ENCODE peak calls at places on chromosomes 3 and 15, in six cellular contexts. One of them, this sample, is unnamed.

GRCh38 chr3:155497930-155498647 is 204.6 kb upstream of the STRIT1 start:
- DNase-seq in amniotic stem cell: peak; percentile 71
- DNase-seq in ovary: no peak
- DNase-seq in activated CD4-positive, alpha-beta T cell treated with anti-CD3 and anti-CD28 coated beads for 24 hours: no peak
- DNase-seq in Kasumi-1: no peak
- DNase-seq in GM12891: no peak
- DNase-seq in this sample: no peak

GRCh38 chr3:174540081-174540480 is 319.1 kb upstream of the NAALADL2 start:
- DNase-seq in activated CD4-positive, alpha-beta T cell treated with anti-CD3 and anti-CD28 coated beads for 24 hours: no peak
- DNase-seq in GM12891: no peak
- DNase-seq in Kasumi-1: no peak
- DNase-seq in amniotic stem cell: no peak
- DNase-seq in ovary: no peak
- DNase-seq in this sample: no peak

GRCh38 chr3:64143399-64144130 is 81.7 kb downstream of the PRICKLE2 start:
- DNase-seq in activated CD4-positive, alpha-beta T cell treated with anti-CD3 and anti-CD28 coated beads for 24 hours: no peak
- DNase-seq in amniotic stem cell: no peak
- DNase-seq in GM12891: no peak
- DNase-seq in ovary: no peak
- DNase-seq in Kasumi-1: no peak
- DNase-seq in this sample: no peak

GRCh38 chr15:87743557-87743956 is 513.0 kb downstream of the NTRK3 start:
- DNase-seq in Kasumi-1: no peak
- DNase-seq in amniotic stem cell: no peak
- DNase-seq in ovary: no peak
- DNase-seq in GM12891: no peak
- DNase-seq in activated CD4-positive, alpha-beta T cell treated with anti-CD3 and anti-CD28 coated beads for 24 hours: no peak
- DNase-seq in this sample: no peak

GRCh38 chr3:31581660-31582059 is 48.9 kb downstream of the STT3B start:
- DNase-seq in GM12891: no peak
- DNase-seq in Kasumi-1: no peak
- DNase-seq in ovary: no peak
- DNase-seq in activated CD4-positive, alpha-beta T cell treated with anti-CD3 and anti-CD28 coated beads for 24 hours: no peak
- DNase-seq in amniotic stem cell: no peak
- DNase-seq in this sample: no peak

GRCh38 chr15:99165956-99166689 is 61.2 kb downstream of the SYNM start:
- DNase-seq in GM12891: no peak
- DNase-seq in amniotic stem cell: no peak
- DNase-seq in ovary: no peak
- DNase-seq in activated CD4-positive, alpha-beta T cell treated with anti-CD3 and anti-CD28 coated beads for 24 hours: no peak
- DNase-seq in Kasumi-1: peak; percentile 63
- DNase-seq in this sample: no peak

GRCh38 chr3:134348524-134348923 is 25.7 kb downstream of the AMOTL2 start:
- DNase-seq in Kasumi-1: no peak
- DNase-seq in GM12891: no peak
- DNase-seq in amniotic stem cell: no peak
- DNase-seq in activated CD4-positive, alpha-beta T cell treated with anti-CD3 and anti-CD28 coated beads for 24 hours: no peak
- DNase-seq in ovary: no peak
- DNase-seq in this sample: no peak

GRCh38 chr3:31219131-31219843 is 313.4 kb upstream of the STT3B start:
- DNase-seq in activated CD4-positive, alpha-beta T cell treated with anti-CD3 and anti-CD28 coated beads for 24 hours: no peak
- DNase-seq in Kasumi-1: peak; percentile 36
- DNase-seq in amniotic stem cell: no peak
- DNase-seq in ovary: no peak
- DNase-seq in GM12891: no peak
- DNase-seq in this sample: no peak

GRCh38 chr3:141546586-141546985 is 59.8 kb downstream of the RASA2 start:
- DNase-seq in GM12891: no peak
- DNase-seq in Kasumi-1: no peak
- DNase-seq in ovary: no peak
- DNase-seq in activated CD4-positive, alpha-beta T cell treated with anti-CD3 and anti-CD28 coated beads for 24 hours: no peak
- DNase-seq in amniotic stem cell: no peak
- DNase-seq in this sample: no peak

GRCh38 chr3:8445861-8446260 is 55.8 kb upstream of the LMCD1 start:
- DNase-seq in amniotic stem cell: peak; percentile 90
- DNase-seq in GM12891: no peak
- DNase-seq in ovary: no peak
- DNase-seq in activated CD4-positive, alpha-beta T cell treated with anti-CD3 and anti-CD28 coated beads for 24 hours: no peak
- DNase-seq in Kasumi-1: no peak
- DNase-seq in this sample: no peak

GRCh38 chr3:170499562-170500156 is 81.0 kb downstream of the CLDN11 start:
- DNase-seq in GM12891: peak; percentile 31
- DNase-seq in amniotic stem cell: no peak
- DNase-seq in ovary: peak; percentile 85
- DNase-seq in activated CD4-positive, alpha-beta T cell treated with anti-CD3 and anti-CD28 coated beads for 24 hours: no peak
- DNase-seq in Kasumi-1: no peak
- DNase-seq in this sample: peak; percentile 32

GRCh38 chr3:188244395-188244861 is 90.5 kb downstream of the LPP start:
- DNase-seq in Kasumi-1: no peak
- DNase-seq in activated CD4-positive, alpha-beta T cell treated with anti-CD3 and anti-CD28 coated beads for 24 hours: no peak
- DNase-seq in amniotic stem cell: peak; percentile 25
- DNase-seq in GM12891: no peak
- DNase-seq in ovary: no peak
- DNase-seq in this sample: no peak

GRCh38 chr3:114290911-114291901 is 2.6 kb upstream of the TIGIT start:
- DNase-seq in ovary: peak; percentile 53
- DNase-seq in Kasumi-1: peak; percentile 53
- DNase-seq in GM12891: peak; percentile 63
- DNase-seq in activated CD4-positive, alpha-beta T cell treated with anti-CD3 and anti-CD28 coated beads for 24 hours: peak; percentile 91
- DNase-seq in amniotic stem cell: no peak
- DNase-seq in this sample: peak; percentile 88

GRCh38 chr3:178536271-178537079 is at the start of gene KCNMB2:
- DNase-seq in ovary: no peak
- DNase-seq in GM12891: no peak
- DNase-seq in Kasumi-1: no peak
- DNase-seq in amniotic stem cell: no peak
- DNase-seq in activated CD4-positive, alpha-beta T cell treated with anti-CD3 and anti-CD28 coated beads for 24 hours: no peak
- DNase-seq in this sample: no peak

GRCh38 chr3:136792931-136793330 is 26.0 kb upstream of the SLC35G2 start:
- DNase-seq in GM12891: no peak
- DNase-seq in Kasumi-1: no peak
- DNase-seq in activated CD4-positive, alpha-beta T cell treated with anti-CD3 and anti-CD28 coated beads for 24 hours: no peak
- DNase-seq in ovary: no peak
- DNase-seq in amniotic stem cell: no peak
- DNase-seq in this sample: no peak

GRCh38 chr3:160448845-160449659 is 534 bp downstream of the TRIM59 start:
- DNase-seq in ovary: peak; percentile 22
- DNase-seq in activated CD4-positive, alpha-beta T cell treated with anti-CD3 and anti-CD28 coated beads for 24 hours: no peak
- DNase-seq in amniotic stem cell: peak; percentile 67
- DNase-seq in Kasumi-1: peak; percentile 67
- DNase-seq in GM12891: peak; percentile 44
- DNase-seq in this sample: peak; percentile 72

GRCh38 chr3:143135150-143135549 is 15.6 kb downstream of the CHST2 start:
- DNase-seq in GM12891: no peak
- DNase-seq in Kasumi-1: peak; percentile 90
- DNase-seq in amniotic stem cell: peak; percentile 84
- DNase-seq in ovary: no peak
- DNase-seq in activated CD4-positive, alpha-beta T cell treated with anti-CD3 and anti-CD28 coated beads for 24 hours: no peak
- DNase-seq in this sample: no peak

GRCh38 chr15:90231028-90232017 is 2.4 kb downstream of the CIB1 start:
- DNase-seq in amniotic stem cell: no peak
- DNase-seq in GM12891: peak; percentile 80
- DNase-seq in ovary: no peak
- DNase-seq in activated CD4-positive, alpha-beta T cell treated with anti-CD3 and anti-CD28 coated beads for 24 hours: peak; percentile 39
- DNase-seq in Kasumi-1: no peak
- DNase-seq in this sample: peak; percentile 45

GRCh38 chr3:196948442-196949365 is 6.4 kb upstream of the NCBP2 start:
- DNase-seq in amniotic stem cell: no peak
- DNase-seq in Kasumi-1: no peak
- DNase-seq in GM12891: no peak
- DNase-seq in ovary: no peak
- DNase-seq in activated CD4-positive, alpha-beta T cell treated with anti-CD3 and anti-CD28 coated beads for 24 hours: no peak
- DNase-seq in this sample: no peak

GRCh38 chr3:45832691-45833090 is 9.2 kb downstream of the LZTFL1 start:
- DNase-seq in ovary: no peak
- DNase-seq in GM12891: no peak
- DNase-seq in Kasumi-1: peak; percentile 21
- DNase-seq in amniotic stem cell: no peak
- DNase-seq in activated CD4-positive, alpha-beta T cell treated with anti-CD3 and anti-CD28 coated beads for 24 hours: no peak
- DNase-seq in this sample: no peak

GRCh38 chr3:130950641-130951040 is 56.8 kb downstream of the ATP2C1 start:
- DNase-seq in amniotic stem cell: no peak
- DNase-seq in Kasumi-1: no peak
- DNase-seq in ovary: no peak
- DNase-seq in GM12891: no peak
- DNase-seq in activated CD4-positive, alpha-beta T cell treated with anti-CD3 and anti-CD28 coated beads for 24 hours: no peak
- DNase-seq in this sample: no peak

GRCh38 chr3:64352596-64352989 is 127.3 kb upstream of the PRICKLE2 start:
- DNase-seq in activated CD4-positive, alpha-beta T cell treated with anti-CD3 and anti-CD28 coated beads for 24 hours: no peak
- DNase-seq in ovary: no peak
- DNase-seq in GM12891: no peak
- DNase-seq in amniotic stem cell: no peak
- DNase-seq in Kasumi-1: no peak
- DNase-seq in this sample: no peak

GRCh38 chr3:126850370-126851085 is 132.4 kb upstream of the PLXNA1 start:
- DNase-seq in ovary: no peak
- DNase-seq in amniotic stem cell: peak; percentile 58
- DNase-seq in activated CD4-positive, alpha-beta T cell treated with anti-CD3 and anti-CD28 coated beads for 24 hours: no peak
- DNase-seq in GM12891: no peak
- DNase-seq in Kasumi-1: no peak
- DNase-seq in this sample: no peak

GRCh38 chr15:50378776-50379175 is 23.8 kb upstream of the GABPB1 start:
- DNase-seq in GM12891: no peak
- DNase-seq in Kasumi-1: no peak
- DNase-seq in amniotic stem cell: no peak
- DNase-seq in ovary: no peak
- DNase-seq in activated CD4-positive, alpha-beta T cell treated with anti-CD3 and anti-CD28 coated beads for 24 hours: no peak
- DNase-seq in this sample: no peak

GRCh38 chr3:184662192-184662591 is 49.7 kb downstream of the MAGEF1 start:
- DNase-seq in amniotic stem cell: no peak
- DNase-seq in activated CD4-positive, alpha-beta T cell treated with anti-CD3 and anti-CD28 coated beads for 24 hours: no peak
- DNase-seq in GM12891: no peak
- DNase-seq in Kasumi-1: no peak
- DNase-seq in ovary: no peak
- DNase-seq in this sample: no peak

This sample was measured in pancreas.